ENCODE peak calls at places on chromosomes 13 and 19, in five cellular contexts. R is thoracic aorta, N is tibial artery, M is RWPE1, T is pancreas. Z is an unnamed sample.
A peak's percentile ranks its signal among the peaks of the same experiment; 100 is the strongest.

GRCh38 chr13:77416666-77417212 is 89.8 kb upstream of the MYCBP2 start:
- DNase-seq in N (no peak), T (no peak), R (no peak), M (no peak), Z (no peak)

GRCh38 chr13:66347718-66348117 is 882.4 kb downstream of the PCDH9 start:
- DNase-seq in R (no peak), N (no peak), M (no peak), T (no peak), Z (no peak)

GRCh38 chr13:30016398-30016797 is 166.0 kb upstream of the UBL3 start:
- DNase-seq in T (no peak), M (no peak), R (no peak), N (peak; percentile 73), Z (no peak)

GRCh38 chr13:40167327-40167726 is 499.1 kb downstream of the FOXO1 start:
- DNase-seq in N (no peak), M (no peak), R (no peak), T (no peak), Z (no peak)

GRCh38 chr13:85347251-85347650 is 452.0 kb downstream of the SLITRK6 start:
- DNase-seq in M (no peak), N (no peak), R (no peak), T (no peak), Z (no peak)

GRCh38 chr19:1087813-1088418 is 7.3 kb downstream of the POLR2E start:
- DNase-seq in N (peak; percentile 80), M (no peak), R (no peak), T (no peak), Z (peak; percentile 29)

GRCh38 chr19:5949792-5950305 is 28.1 kb downstream of the RANBP3 start:
- DNase-seq in R (no peak), N (no peak), T (no peak), M (no peak), Z (no peak)

GRCh38 chr13:33321686-33322473 is 36.3 kb upstream of the STARD13 start:
- DNase-seq in T (no peak), M (no peak), R (no peak), N (no peak), Z (no peak)

GRCh38 chr19:46614114-46614701 is 10.7 kb downstream of the PTGIR start:
- DNase-seq in N (peak; percentile 86), M (peak; percentile 82), R (no peak), T (peak; percentile 74), Z (peak; percentile 37)

GRCh38 chr19:58181902-58182576 is 822 bp upstream of the ZNF274 start:
- DNase-seq in N (no peak), R (no peak), M (no peak), T (no peak), Z (no peak)

GRCh38 chr13:88932950-88933349 is 1261.8 kb downstream of the SLITRK5 start:
- DNase-seq in M (no peak), T (no peak), N (no peak), R (no peak), Z (no peak)
- H3K27ac ChIP-seq in M (no peak overlapping the region), T (no peak overlapping the region), N (no peak overlapping the region), R (no peak overlapping the region), Z (no peak overlapping the region)

GRCh38 chr13:27808866-27809546 is 16.7 kb downstream of the GSX1 start:
- DNase-seq in N (no peak), R (no peak), T (no peak), M (peak; percentile 60), Z (no peak)
- H3K27ac ChIP-seq in N (no peak overlapping the region), R (no peak overlapping the region), T (no peak overlapping the region), M (peak overlapping the region; percentile 47), Z (no peak overlapping the region)

DNA sequence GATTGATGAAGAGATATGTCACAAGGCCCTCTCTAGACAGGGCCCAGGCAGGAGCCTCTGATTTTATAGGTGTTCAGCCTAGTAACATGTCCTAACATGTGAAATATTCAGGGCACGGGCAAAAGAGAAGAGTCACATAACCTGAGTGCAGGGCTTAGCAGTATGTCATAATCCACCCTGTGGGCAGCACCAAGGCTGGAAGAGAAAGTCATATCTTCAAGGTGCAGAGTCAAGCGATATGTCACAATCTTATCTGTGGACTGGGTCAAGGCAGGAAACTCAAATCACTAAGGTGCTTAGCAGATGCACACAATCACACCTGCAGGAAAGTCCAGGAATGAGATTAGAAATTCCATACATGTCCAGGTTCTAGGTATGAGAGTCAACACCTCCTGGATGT is 51.5 kb upstream of the ZNF728 start:
- DNase-seq in M (no peak), T (no peak), R (no peak), N (no peak), Z (no peak)
- H3K27ac ChIP-seq in M (no peak overlapping the region), T (no peak overlapping the region), R (no peak overlapping the region), N (no peak overlapping the region), Z (no peak overlapping the region)

GRCh38 chr19:10230155-10230903 is 802 bp downstream of the S1PR2 start:
- DNase-seq in R (no peak), M (no peak), N (peak; percentile 43), T (no peak), Z (no peak)

GRCh38 chr19:10226376-10227214 is 4.5 kb downstream of the S1PR2 start:
- DNase-seq in N (peak; percentile 84), R (no peak), M (no peak), T (peak; percentile 32), Z (peak; percentile 46)

GRCh38 chr19:10228925-10229324 is 2.2 kb downstream of the S1PR2 start:
- DNase-seq in N (no peak), R (no peak), M (peak; percentile 35), T (no peak), Z (peak; percentile 5)

GRCh38 chr19:10227215-10227971 is 3.7 kb downstream of the S1PR2 start:
- DNase-seq in M (no peak), R (no peak), T (no peak), N (peak; percentile 43), Z (peak; percentile 89)

GRCh38 chr19:10228393-10228792 is 2.7 kb downstream of the S1PR2 start:
- DNase-seq in T (no peak), N (no peak), M (no peak), R (no peak), Z (no peak)
- H3K27ac ChIP-seq in T (no peak overlapping the region), N (no peak overlapping the region), M (no peak overlapping the region), R (no peak overlapping the region), Z (peak overlapping the region; percentile 68)

GRCh38 chr13:99949657-99950413 is 21.7 kb downstream of the ZIC5 start:
- DNase-seq in R (no peak), N (no peak), T (no peak), M (no peak), Z (no peak)
- H3K27ac ChIP-seq in R (no peak overlapping the region), N (no peak overlapping the region), T (no peak overlapping the region), M (no peak overlapping the region), Z (no peak overlapping the region)

GRCh38 chr13:109160357-109160756 is 530.9 kb downstream of the MYO16 start:
- DNase-seq in T (no peak), N (no peak), M (no peak), R (no peak), Z (no peak)

GRCh38 chr13:109163052-109163413 is 533.6 kb downstream of the MYO16 start:
- DNase-seq in N (no peak), M (no peak), T (no peak), R (no peak), Z (no peak)

GRCh38 chr13:109159650-109160309 is 530.4 kb downstream of the MYO16 start:
- DNase-seq in R (no peak), T (no peak), N (no peak), M (no peak), Z (no peak)

GRCh38 chr13:109160887-109161669 is 531.7 kb downstream of the MYO16 start:
- DNase-seq in N (no peak), M (peak; percentile 19), R (no peak), T (no peak), Z (peak; percentile 16)

GRCh38 chr13:109162248-109163051 is 533.0 kb downstream of the MYO16 start:
- DNase-seq in M (no peak), R (no peak), T (no peak), N (no peak), Z (no peak)
- H3K27ac ChIP-seq in M (no peak overlapping the region), R (no peak overlapping the region), T (no peak overlapping the region), N (no peak overlapping the region), Z (no peak overlapping the region)

Z was measured in substantia nigra.